ENCODE peak calls at places on chromosomes 6 and 20, in four cellular contexts. T, V, D and C are unnamed samples.

GRCh38 chr6:157065366-157065765 is 258.0 kb downstream of the TMEM242 start:
- DNase-seq in T (no peak), V (no peak), D (no peak), C (no peak)

GRCh38 chr6:149015224-149015876 is 268.5 kb downstream of the UST start:
- DNase-seq in T (peak; percentile 80), V (no peak), D (no peak), C (no peak)

GRCh38 chr6:136737343-136738177 is 54.7 kb downstream of the MAP3K5 start:
- DNase-seq in T (peak; percentile 82), V (no peak), D (no peak), C (no peak)

GRCh38 chr6:53487080-53487479 is 57.8 kb downstream of the GCLC start:
- DNase-seq in T (no peak), V (no peak), D (no peak), C (no peak)

GRCh38 chr6:101730954-101731353 is 337.4 kb downstream of the GRIK2 start:
- DNase-seq in T (peak; percentile 42), V (no peak), D (no peak), C (no peak)

GRCh38 chr6:72826033-72826432 is 204.2 kb downstream of the KCNQ5 start:
- DNase-seq in T (peak; percentile 77), V (no peak), D (no peak), C (no peak)

GRCh38 chr6:133774356-133774755 is 114.6 kb upstream of the TCF21 start:
- DNase-seq in T (peak; percentile 75), V (no peak), D (no peak), C (no peak)

GRCh38 chr20:10673176-10673830 is 496 bp downstream of the JAG1 start:
- DNase-seq in T (no peak), V (no peak), D (no peak), C (peak; percentile 67)

GRCh38 chr20:40869416-40870147 is 159.0 kb upstream of the TOP1 start:
- DNase-seq in T (no peak), V (no peak), D (no peak), C (peak; percentile 47)

DNA sequence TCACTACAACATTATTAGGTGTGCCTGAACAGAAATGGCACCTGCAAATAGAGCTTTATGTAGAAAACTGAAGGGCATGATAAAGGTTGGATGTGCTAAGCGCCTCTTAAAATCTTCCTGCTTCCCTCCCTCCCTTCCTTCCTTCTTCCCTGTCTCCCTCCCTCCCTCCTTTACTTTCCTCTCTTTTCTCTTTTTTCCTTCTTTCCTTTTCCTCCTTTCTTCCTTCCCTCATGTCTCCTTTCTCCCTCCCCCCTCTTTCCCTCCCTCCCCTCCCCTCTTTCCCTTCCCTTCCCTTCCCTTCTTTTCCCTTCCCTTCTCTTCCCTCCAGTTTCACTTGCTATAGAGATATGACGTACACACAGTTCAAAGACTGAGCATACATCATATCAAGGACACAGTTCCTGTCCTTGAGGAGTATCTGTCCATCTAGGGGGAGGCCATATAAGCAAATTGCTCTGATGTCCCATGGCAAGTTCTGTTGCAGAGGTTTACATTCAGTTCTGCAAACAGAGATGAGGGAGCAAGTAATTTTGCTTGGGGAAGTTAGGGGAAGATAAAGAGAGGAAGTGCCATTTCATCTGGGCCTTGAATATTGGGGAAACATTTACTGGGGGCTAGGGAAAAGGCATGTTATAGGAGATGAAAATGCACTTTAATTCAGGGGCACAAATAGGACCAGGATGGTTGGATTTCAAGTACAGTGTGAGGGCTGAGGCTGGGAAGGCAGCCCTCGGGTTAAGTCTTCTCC is 79.0 kb upstream of the EEF1E1 start:
- DNase-seq in T (no peak), V (no peak), D (no peak), C (no peak)
- H3K4ac ChIP-seq in T (peak overlapping the region; percentile 92), V (no peak overlapping the region), D (no peak overlapping the region), C (no peak overlapping the region)

GRCh38 chr6:17884501-17885039 is 102.9 kb downstream of the KIF13A start:
- DNase-seq in T (no peak), V (no peak), D (no peak), C (no peak)

GRCh38 chr6:17885889-17886576 is 101.4 kb downstream of the KIF13A start:
- DNase-seq in T (peak; percentile 25), V (no peak), D (no peak), C (no peak)

GRCh38 chr6:17885079-17885478 is 102.4 kb downstream of the KIF13A start:
- DNase-seq in T (peak; percentile 19), V (no peak), D (no peak), C (no peak)

GRCh38 chr6:17883665-17884500 is 103.6 kb downstream of the KIF13A start:
- DNase-seq in T (no peak), V (no peak), D (no peak), C (no peak)

GRCh38 chr6:17886891-17887290 is 100.5 kb downstream of the KIF13A start:
- DNase-seq in T (peak; percentile 34), V (no peak), D (no peak), C (no peak)
- H3K9ac ChIP-seq in T (no peak overlapping the region), V (no peak overlapping the region), D (no peak overlapping the region), C (no peak overlapping the region)

DNA sequence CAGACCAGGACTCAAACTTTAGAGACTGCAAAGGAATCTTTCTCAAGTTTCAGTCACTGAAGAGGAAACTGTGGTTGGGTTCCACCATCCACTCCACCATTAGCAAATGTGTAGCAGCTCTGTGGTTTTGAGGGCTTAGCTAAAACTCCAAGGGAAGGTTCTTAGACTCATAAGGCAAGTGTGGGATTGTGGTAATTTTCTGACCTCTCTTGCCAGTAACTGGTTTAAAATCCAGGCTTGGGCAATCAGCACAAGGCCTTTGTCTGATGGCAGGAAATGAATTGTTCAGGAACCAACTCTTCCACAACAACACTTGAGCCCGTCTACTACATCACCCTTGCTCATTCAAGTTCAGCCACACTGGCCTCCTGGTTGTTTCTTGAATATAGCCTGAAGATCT is 68.6 kb upstream of the FBXL4 start:
- DNase-seq in T (peak; percentile 67), V (no peak), D (no peak), C (no peak)
- H4K5ac ChIP-seq in T (no peak overlapping the region), V (no peak overlapping the region), D (no peak overlapping the region), C (no peak overlapping the region)

DNA sequence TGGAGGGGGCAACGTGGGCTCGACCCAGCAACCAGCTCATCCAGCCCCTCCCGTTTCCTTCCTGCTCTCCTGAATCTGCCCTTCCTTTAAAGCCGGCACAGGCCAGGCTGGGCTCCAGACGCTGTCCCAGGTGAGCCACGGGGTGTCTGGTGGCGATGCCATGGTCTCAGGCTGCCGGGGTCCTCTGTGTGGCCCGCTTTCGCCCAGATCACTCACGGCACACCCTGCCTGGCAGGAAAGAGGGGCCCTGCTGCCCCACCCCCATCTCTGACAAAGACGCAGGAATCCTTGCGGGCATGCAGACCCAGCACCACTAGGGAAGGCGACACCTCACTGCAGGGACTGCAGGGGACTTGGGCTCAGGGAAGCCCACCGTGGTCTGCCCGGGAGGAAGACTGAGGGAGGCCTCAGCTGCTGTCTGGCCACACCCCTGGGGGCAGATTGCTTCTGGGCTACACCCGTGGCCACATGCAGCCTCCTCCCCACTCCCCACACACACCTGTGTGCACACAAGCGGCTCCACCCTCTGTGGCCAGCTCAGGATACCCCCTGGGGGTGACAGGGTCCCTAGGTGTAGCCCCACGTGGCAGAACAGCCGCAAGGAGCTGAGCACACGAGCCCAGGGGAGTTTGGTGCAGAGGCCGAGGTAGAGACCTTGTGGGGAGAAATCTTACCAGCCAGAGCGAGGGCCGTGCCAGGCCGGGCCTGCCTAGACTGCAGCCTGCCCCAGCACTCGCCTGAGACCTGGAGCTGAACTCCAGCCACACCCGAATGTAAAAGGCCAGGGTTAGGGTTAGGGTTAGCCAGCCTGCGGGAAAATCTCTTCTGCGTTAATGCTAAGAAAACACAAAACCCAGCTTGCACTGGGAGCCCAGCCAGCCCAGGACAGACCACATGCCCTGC is 104.6 kb downstream of the DLL1 start:
- DNase-seq in T (no peak), V (no peak), D (no peak), C (no peak)
- H3K4ac ChIP-seq in T (no peak overlapping the region), V (no peak overlapping the region), D (no peak overlapping the region), C (no peak overlapping the region)

GRCh38 chr6:27547157-27548075 is 74.5 kb upstream of the ZNF184 start:
- DNase-seq in T (peak; percentile 68), V (peak; percentile 87), D (no peak), C (peak; percentile 69)
- H3K9ac ChIP-seq in T (no peak overlapping the region), V (peak overlapping the region; percentile 68), D (no peak overlapping the region), C (peak overlapping the region; percentile 55)

GRCh38 chr6:6769466-6769865 is 180.9 kb downstream of the LY86 start:
- DNase-seq in T (no peak), V (no peak), D (no peak), C (no peak)

GRCh38 chr6:6775074-6775473 is 186.6 kb downstream of the LY86 start:
- DNase-seq in T (no peak), V (no peak), D (no peak), C (no peak)

GRCh38 chr6:6771964-6772363 is 183.4 kb downstream of the LY86 start:
- DNase-seq in T (no peak), V (no peak), D (no peak), C (no peak)

GRCh38 chr6:6772751-6773150 is 184.2 kb downstream of the LY86 start:
- DNase-seq in T (no peak), V (peak; percentile 60), D (no peak), C (no peak)

GRCh38 chr6:6771224-6771915 is 182.8 kb downstream of the LY86 start:
- DNase-seq in T (no peak), V (no peak), D (no peak), C (no peak)
- H4K5ac ChIP-seq in T (no peak overlapping the region), V (no peak overlapping the region), D (no peak overlapping the region), C (no peak overlapping the region)

GRCh38 chr6:42047790-42048405 is 2.4 kb upstream of the TAF8 start:
- DNase-seq in T (no peak), V (no peak), D (no peak), C (no peak)
- H3K4ac ChIP-seq in T (peak overlapping the region; percentile 67), V (no peak overlapping the region), D (no peak overlapping the region), C (no peak overlapping the region)